ENCODE peak calls at places on chromosomes 3 and 15, in five cellular contexts. F is NCI-H1436, G is BJ, K is ascending aorta, B is HFFc6. D is an unnamed sample.

GRCh38 chr3:115350606-115351005 is 203.5 kb upstream of the ZBTB20 start:
- DNase-seq in F (no peak), G (no peak), K (no peak), B (no peak), D (no peak)

GRCh38 chr3:111321786-111322185 is 220.2 kb upstream of the CD96 start:
- DNase-seq in F (no peak), G (no peak), K (no peak), B (no peak), D (no peak)

GRCh38 chr3:85808750-85809149 is 850.0 kb downstream of the CADM2 start:
- DNase-seq in F (no peak), G (no peak), K (no peak), B (no peak), D (no peak)

GRCh38 chr3:99678023-99678422 is 39.6 kb downstream of the COL8A1 start:
- DNase-seq in F (no peak), G (peak), K (peak), B (peak), D (no peak)

GRCh38 chr15:75573643-75574384 is 5.3 kb downstream of the PTPN9 start:
- DNase-seq in F (peak), G (no peak), K (peak), B (no peak), D (no peak)

GRCh38 chr3:49601358-49602048 is 47.2 kb downstream of the BSN start:
- DNase-seq in F (no peak), G (no peak), K (no peak), B (no peak), D (no peak)

GRCh38 chr3:32140943-32141342 is 34.5 kb downstream of the GPD1L start:
- DNase-seq in F (no peak), G (no peak), K (no peak), B (no peak), D (no peak)

GRCh38 chr3:127711021-127711420 is 38.3 kb downstream of the ABTB1 start:
- DNase-seq in F (no peak), G (no peak), K (no peak), B (no peak), D (no peak)

GRCh38 chr15:40190591-40190990 is 29.7 kb downstream of the BUB1B start:
- DNase-seq in F (no peak), G (peak), K (no peak), B (peak), D (no peak)

GRCh38 chr3:109355625-109356441 is 18.5 kb upstream of the DPPA4 start:
- DNase-seq in F (no peak), G (no peak), K (no peak), B (no peak), D (no peak)

GRCh38 chr3:170476291-170476690 is 57.6 kb downstream of the CLDN11 start:
- DNase-seq in F (no peak), G (no peak), K (no peak), B (no peak), D (no peak)

GRCh38 chr3:61979645-61980430 is 393.5 kb downstream of the FEZF2 start:
- DNase-seq in F (no peak), G (peak), K (no peak), B (peak), D (no peak)

GRCh38 chr15:31326729-31327673 is at the start of gene KLF13:
- DNase-seq in F (peak), G (no peak), K (peak), B (peak), D (no peak)

GRCh38 chr15:65028921-65029735 is at the start of gene MTFMT:
- DNase-seq in F (peak), G (no peak), K (peak), B (peak), D (peak)

GRCh38 chr3:95438274-95438673 is 1375.4 kb downstream of the NSUN3 start:
- DNase-seq in F (no peak), G (no peak), K (no peak), B (no peak), D (no peak)

GRCh38 chr3:28844688-28845324 is 436.1 kb upstream of the RBMS3 start:
- DNase-seq in F (no peak), G (no peak), K (no peak), B (no peak), D (no peak)

GRCh38 chr3:162142511-162142910 is 645.9 kb downstream of the OTOL1 start:
- DNase-seq in F (no peak), G (no peak), K (no peak), B (peak), D (no peak)

GRCh38 chr3:99929409-99930139 is 111.9 kb downstream of the CMSS1 start:
- DNase-seq in F (no peak), G (no peak), K (peak), B (peak), D (no peak)

GRCh38 chr15:78024141-78024567 is 53.4 kb downstream of the TBC1D2B start:
- DNase-seq in F (no peak), G (no peak), K (no peak), B (no peak), D (no peak)

GRCh38 chr15:79981861-79982455 is 11.0 kb upstream of the BCL2A1 start:
- DNase-seq in F (peak), G (no peak), K (no peak), B (no peak), D (no peak)

GRCh38 chr15:92869263-92869940 is 30.7 kb upstream of the CHD2 start:
- DNase-seq in F (no peak), G (peak), K (no peak), B (peak), D (no peak)

GRCh38 chr3:385151-385550 is 188.6 kb downstream of the CHL1 start:
- DNase-seq in F (no peak), G (no peak), K (no peak), B (no peak), D (no peak)

GRCh38 chr3:108589081-108589997 is at the start of the genes CIP2A and DZIP3:
- DNase-seq in F (peak), G (peak), K (peak), B (peak), D (peak)

GRCh38 chr3:189146842-189147241 is 24.9 kb upstream of the TPRG1 start:
- DNase-seq in F (no peak), G (no peak), K (no peak), B (peak), D (no peak)

GRCh38 chr3:105907790-105908189 is 39.0 kb upstream of the CBLB start:
- DNase-seq in F (no peak), G (no peak), K (no peak), B (no peak), D (no peak)

GRCh38 chr3:181292984-181293383 is 303.4 kb upstream of the DNAJC19 start:
- DNase-seq in F (no peak), G (no peak), K (no peak), B (no peak), D (no peak)

GRCh38 chr3:10928396-10928960 is 64.1 kb upstream of the SLC6A1 start:
- DNase-seq in F (no peak), G (no peak), K (no peak), B (no peak), D (no peak)

GRCh38 chr15:23401627-23402026 is 45.4 kb downstream of the GOLGA6L2 start:
- DNase-seq in F (no peak), G (no peak), K (no peak), B (no peak), D (no peak)

GRCh38 chr15:83365370-83365938 is 81.0 kb upstream of the BNC1 start:
- DNase-seq in F (no peak), G (peak), K (no peak), B (peak), D (no peak)

GRCh38 chr3:31917303-31917903 is 63.7 kb downstream of the OSBPL10 start:
- DNase-seq in F (no peak), G (no peak), K (no peak), B (no peak), D (no peak)

GRCh38 chr3:59286791-59287531 is 237.1 kb upstream of the CFAP20DC start:
- DNase-seq in F (no peak), G (no peak), K (no peak), B (no peak), D (no peak)

GRCh38 chr3:109926376-109926775 is 589.0 kb upstream of the DPPA4 start:
- DNase-seq in F (no peak), G (no peak), K (no peak), B (no peak), D (no peak)

GRCh38 chr3:72161870-72162617 is 377.1 kb upstream of the PROK2 start:
- DNase-seq in F (no peak), G (no peak), K (no peak), B (peak), D (no peak)

GRCh38 chr15:63079938-63080626 is 37.5 kb downstream of the TPM1 start:
- DNase-seq in F (no peak), G (no peak), K (no peak), B (no peak), D (no peak)

D was measured in NCI-H1694.